ENCODE peak calls at places on chromosomes 5 and 9, in seven cellular contexts. Q is CD14-positive monocyte, O is left ventricle myocardium inferior, B is AG04449, E is type B pancreatic cell, C is esophagus squamous epithelium, M is suprapubic skin. F is an unnamed sample.

GRCh38 chr5:103393131-103393754 is 134.7 kb downstream of the MACIR start:
- DNase-seq in E (no peak), B (no peak), M (no peak), Q (no peak), O (peak), C (no peak), F (no peak)

GRCh38 chr5:154473581-154474266 is 4.3 kb downstream of the HAND1 start:
- DNase-seq in C (no peak), E (no peak), O (no peak), M (no peak), B (no peak), Q (no peak), F (no peak)

GRCh38 chr5:179229331-179229761 is 115.9 kb downstream of the ADAMTS2 start:
- DNase-seq in M (peak), O (no peak), B (no peak), E (peak), C (no peak), Q (no peak), F (no peak)

GRCh38 chr9:137656416-137656815 is 37.6 kb downstream of the EHMT1 start:
- DNase-seq in C (no peak), E (no peak), B (no peak), O (peak), M (no peak), Q (no peak), F (no peak)

GRCh38 chr9:126329476-126330275 is 3.0 kb downstream of the MVB12B start:
- DNase-seq in B (no peak), C (no peak), Q (no peak), E (no peak), O (no peak), M (peak), F (no peak)

GRCh38 chr5:68172314-68172713 is 43.2 kb upstream of the PIK3R1 start:
- DNase-seq in O (peak), Q (no peak), C (no peak), E (no peak), B (no peak), M (no peak), F (no peak)

GRCh38 chr5:160799160-160799559 is 52.9 kb downstream of the ATP10B start:
- DNase-seq in Q (peak), B (no peak), M (no peak), E (no peak), C (no peak), O (no peak), F (no peak)

GRCh38 chr5:30994926-30995325 is 198.6 kb upstream of the CDH6 start:
- DNase-seq in E (no peak), Q (no peak), B (no peak), O (no peak), C (no peak), M (no peak), F (no peak)

GRCh38 chr9:89012294-89013042 is 21.2 kb downstream of the S1PR3 start:
- DNase-seq in C (no peak), E (no peak), O (no peak), Q (no peak), M (no peak), B (no peak), F (no peak)

GRCh38 chr5:78717674-78718073 is 69.1 kb upstream of the LHFPL2 start:
- DNase-seq in M (no peak), Q (no peak), C (no peak), O (no peak), E (no peak), B (no peak), F (no peak)

GRCh38 chr5:7348168-7348802 is 47.7 kb upstream of the ADCY2 start:
- DNase-seq in B (no peak), M (no peak), O (no peak), E (no peak), Q (no peak), C (no peak), F (no peak)

GRCh38 chr9:61665829-61666228 is 476.0 kb downstream of the SPATA31A7 start:
- DNase-seq in O (no peak), M (no peak), Q (no peak), C (no peak), E (no peak), B (no peak), F (no peak)

GRCh38 chr9:27664136-27664819 is 91.0 kb upstream of the C9orf72 start:
- DNase-seq in M (no peak), O (no peak), C (no peak), E (no peak), B (no peak), Q (no peak), F (no peak)

GRCh38 chr9:132762896-132763295 is 92.6 kb downstream of the GTF3C4 start:
- DNase-seq in Q (no peak), M (peak), B (no peak), E (peak), C (no peak), O (no peak), F (no peak)

GRCh38 chr5:145347026-145347616 is 488.0 kb downstream of the PRELID2 start:
- DNase-seq in M (no peak), Q (no peak), B (no peak), E (no peak), C (no peak), O (no peak), F (peak)

GRCh38 chr5:50595199-50595598 is 71.2 kb upstream of the PARP8 start:
- DNase-seq in M (no peak), C (no peak), B (peak), E (no peak), Q (no peak), O (no peak), F (no peak)

GRCh38 chr5:110790673-110791072 is 51.9 kb downstream of the SLC25A46 start:
- DNase-seq in Q (no peak), C (no peak), M (no peak), O (no peak), E (no peak), B (peak), F (no peak)

GRCh38 chr9:137678202-137678601 is 59.4 kb downstream of the EHMT1 start:
- DNase-seq in E (no peak), B (no peak), M (no peak), O (no peak), Q (no peak), C (no peak), F (no peak)

GRCh38 chr5:169576181-169576598 is 7.4 kb upstream of the SPDL1 start:
- DNase-seq in E (no peak), M (no peak), Q (no peak), C (no peak), B (peak), O (no peak), F (no peak)

GRCh38 chr5:132293992-132294727 is at the start of gene SLC22A4:
- DNase-seq in E (peak), O (peak), C (peak), Q (peak), B (peak), M (peak), F (peak)

GRCh38 chr9:91214086-91214485 is 147.6 kb downstream of the AUH start:
- DNase-seq in M (no peak), Q (no peak), O (no peak), B (no peak), C (no peak), E (no peak), F (no peak)

GRCh38 chr5:80346055-80346454 is 26.3 kb downstream of the SPZ1 start:
- DNase-seq in M (no peak), C (no peak), E (no peak), O (no peak), Q (no peak), B (no peak), F (peak)

GRCh38 chr9:135602789-135603481 is 36.4 kb downstream of the GLT6D1 start:
- DNase-seq in M (peak), E (no peak), Q (no peak), O (peak), B (no peak), C (no peak), F (peak)

GRCh38 chr9:99249619-99250018 is 27.5 kb downstream of the SEC61B start:
- DNase-seq in E (no peak), B (no peak), C (no peak), O (no peak), M (no peak), Q (no peak), F (no peak)

GRCh38 chr5:176784218-176785165 is 25.9 kb upstream of the UNC5A start:
- DNase-seq in C (no peak), M (no peak), E (no peak), O (no peak), Q (no peak), B (peak), F (peak)

GRCh38 chr5:96321371-96321770 is 111.7 kb downstream of the PCSK1 start:
- DNase-seq in B (no peak), Q (no peak), C (no peak), E (no peak), M (no peak), O (no peak), F (no peak)

GRCh38 chr5:133868946-133869674 is 99.3 kb downstream of the C5orf15 start:
- DNase-seq in O (peak), C (no peak), E (no peak), B (no peak), M (no peak), Q (no peak), F (peak)

GRCh38 chr9:128995791-128996190 is 32.3 kb downstream of the SH3GLB2 start:
- DNase-seq in B (no peak), C (no peak), M (no peak), E (no peak), Q (no peak), O (no peak), F (no peak)

GRCh38 chr5:5327126-5327525 is 95.4 kb upstream of the ICE1 start:
- DNase-seq in O (no peak), M (no peak), C (no peak), E (no peak), Q (no peak), B (no peak), F (no peak)

GRCh38 chr9:110650261-110650660 is 18.3 kb upstream of the MUSK start:
- DNase-seq in B (peak), M (no peak), O (no peak), C (no peak), Q (no peak), E (no peak), F (no peak)

DNA sequence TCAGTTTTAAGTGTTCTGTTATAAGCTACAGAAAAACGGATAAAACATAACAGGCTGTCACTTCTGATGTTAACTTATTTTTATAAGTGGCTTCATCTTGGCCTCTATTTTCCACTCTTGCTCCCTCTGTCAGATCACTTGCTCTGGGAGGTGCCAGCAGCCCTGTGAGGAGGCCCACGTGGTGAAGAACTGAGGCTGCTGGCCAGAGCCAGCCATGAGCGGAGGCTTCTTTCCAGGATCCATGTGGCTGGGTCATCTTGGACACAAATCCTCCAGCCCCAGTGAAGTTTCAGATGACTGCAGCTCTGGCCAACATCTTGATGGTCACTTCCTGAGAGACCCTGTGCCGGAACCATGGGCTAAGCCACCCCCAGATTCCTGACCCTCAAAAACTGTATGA is 7.5 kb upstream of the CMBL start:
- DNase-seq in M (no peak), O (no peak), B (no peak), C (no peak), Q (no peak), E (no peak), F (no peak)
- TF ChIP-seq CTCF in M (no peak), O (no peak), B (no peak), C (no peak), Q (no peak), E (no peak), F (no peak)

GRCh38 chr5:141032626-141033025 is 18.5 kb upstream of the PCDHB1 start:
- DNase-seq in E (no peak), Q (no peak), O (no peak), C (no peak), B (no peak), M (no peak), F (no peak)
- TF ChIP-seq CTCF in E (peak), Q (no peak), O (no peak), C (no peak), B (no peak), M (no peak), F (no peak)

DNA sequence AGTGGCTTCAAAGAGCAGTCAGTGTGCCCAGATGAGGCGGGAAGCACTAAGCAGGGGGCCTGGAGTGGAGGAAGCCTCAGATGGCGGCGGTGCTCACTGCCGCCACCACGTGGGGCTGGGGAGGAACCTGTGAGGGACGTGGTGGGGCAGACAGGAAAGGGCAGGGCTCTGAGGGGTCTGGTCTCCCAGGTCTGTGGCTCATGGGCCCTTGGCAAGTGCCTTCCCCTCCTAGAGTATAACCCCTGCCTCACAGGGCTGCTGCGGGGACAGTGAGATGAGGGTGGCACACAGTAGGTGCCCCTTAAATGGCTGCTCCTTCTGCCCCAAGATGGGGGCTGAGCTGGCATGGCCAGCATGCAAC is 26.6 kb downstream of the NR5A1 start:
- DNase-seq in Q (no peak), C (no peak), B (no peak), E (no peak), O (no peak), M (no peak), F (peak)
- TF ChIP-seq CTCF in Q (peak), C (no peak), B (peak), E (peak), O (peak), M (no peak), F (no peak)

GRCh38 chr9:33498387-33498786 is 24.7 kb upstream of the NOL6 start:
- DNase-seq in E (no peak), O (no peak), Q (no peak), B (no peak), C (no peak), M (no peak), F (no peak)
- TF ChIP-seq CTCF in E (peak), O (peak), Q (peak), B (no peak), C (no peak), M (no peak), F (no peak)

DNA sequence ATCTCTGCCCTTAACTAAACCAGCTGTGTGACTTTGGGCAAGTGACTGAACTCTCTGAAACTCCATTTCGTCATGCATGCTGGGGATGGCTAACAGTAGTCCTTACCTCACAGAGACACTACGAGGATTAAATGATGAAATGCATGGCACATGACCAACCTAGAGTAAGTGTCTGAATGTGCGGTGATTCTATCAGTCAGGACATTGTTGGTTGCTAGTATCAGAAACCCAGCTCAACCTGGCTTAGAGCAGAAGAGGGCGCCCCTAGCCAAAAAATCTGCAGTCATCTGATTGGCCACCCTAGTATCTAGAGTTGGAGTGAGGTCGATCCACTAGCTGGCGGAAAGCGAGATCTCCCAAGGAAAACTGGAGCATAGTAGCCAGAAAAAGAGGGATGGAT is 25.2 kb downstream of the NEURL1B start:
- DNase-seq in M (no peak), C (no peak), B (no peak), E (no peak), Q (no peak), O (no peak), F (no peak)
- TF ChIP-seq CTCF in M (no peak), C (no peak), B (no peak), E (no peak), Q (no peak), O (peak), F (no peak)

DNA sequence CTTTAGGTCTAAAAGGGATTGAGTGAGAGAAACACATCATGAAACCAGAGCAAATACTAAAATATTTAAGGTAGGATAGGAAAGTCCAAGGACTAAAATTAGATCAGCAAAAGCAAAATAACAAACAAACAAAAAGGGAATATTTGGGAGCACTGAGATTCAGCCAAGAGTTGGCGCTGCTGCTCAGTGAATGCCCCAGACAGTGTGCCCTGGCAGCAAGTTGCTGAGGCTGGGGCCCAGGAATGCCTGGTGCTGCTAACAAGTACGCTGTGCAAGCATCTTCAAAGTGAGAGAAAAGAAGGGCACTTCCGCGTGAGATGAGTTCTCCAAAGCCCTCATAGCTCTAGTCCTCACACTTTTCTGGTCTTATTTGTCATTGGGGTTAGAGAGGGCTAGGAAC is 603.3 kb downstream of the EFNA5 start:
- DNase-seq in O (peak), C (no peak), Q (no peak), B (no peak), E (no peak), M (no peak), F (no peak)
- TF ChIP-seq CTCF in O (peak), C (no peak), Q (no peak), B (no peak), E (no peak), M (no peak), F (no peak)

GRCh38 chr5:18276939-18277338 is 642.7 kb downstream of the TAF11L14 start:
- DNase-seq in O (no peak), C (no peak), M (no peak), Q (no peak), E (no peak), B (no peak), F (no peak)

GRCh38 chr5:18285257-18285656 is 651.0 kb downstream of the TAF11L14 start:
- DNase-seq in B (no peak), C (no peak), Q (no peak), M (no peak), O (no peak), E (no peak), F (no peak)

DNA sequence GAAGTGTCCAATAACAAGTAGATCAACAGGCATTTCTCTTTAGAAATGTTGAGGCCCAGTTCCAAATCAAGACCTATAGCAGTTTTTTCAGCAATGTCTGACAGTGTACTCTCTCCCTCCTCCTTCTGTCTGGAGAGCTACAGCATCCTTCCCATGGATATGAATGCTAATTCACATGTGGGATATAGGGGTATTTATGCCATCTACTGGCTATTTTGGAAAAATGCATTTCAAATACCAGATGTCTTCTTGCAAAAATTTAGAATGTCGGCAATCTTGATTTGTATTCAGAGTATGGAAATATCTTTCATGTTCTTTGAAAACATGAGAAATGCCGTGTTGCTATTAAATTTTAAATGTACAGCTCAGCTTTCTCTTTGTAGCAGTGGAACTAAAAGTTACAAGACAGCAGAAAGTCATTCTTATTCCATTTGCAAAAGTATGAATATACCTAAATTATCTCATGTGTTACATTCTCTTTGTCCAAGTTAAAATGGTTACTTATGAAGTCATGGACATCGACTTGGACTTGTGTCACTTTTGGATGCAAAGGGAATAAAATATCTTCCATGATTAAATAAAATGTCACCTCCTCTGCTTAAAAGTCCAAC is 647.8 kb downstream of the TAF11L14 start:
- DNase-seq in C (no peak), Q (no peak), M (no peak), B (peak), E (no peak), O (no peak), F (no peak)
- TF ChIP-seq CTCF in C (no peak), Q (peak), M (no peak), B (peak), E (peak), O (no peak), F (no peak)

GRCh38 chr5:146475190-146475801 is 28.2 kb downstream of the TCERG1 start:
- DNase-seq in E (no peak), C (no peak), O (no peak), Q (no peak), M (no peak), B (no peak), F (no peak)
- TF ChIP-seq CTCF in E (peak), C (no peak), O (no peak), Q (no peak), M (no peak), B (no peak), F (peak)

DNA sequence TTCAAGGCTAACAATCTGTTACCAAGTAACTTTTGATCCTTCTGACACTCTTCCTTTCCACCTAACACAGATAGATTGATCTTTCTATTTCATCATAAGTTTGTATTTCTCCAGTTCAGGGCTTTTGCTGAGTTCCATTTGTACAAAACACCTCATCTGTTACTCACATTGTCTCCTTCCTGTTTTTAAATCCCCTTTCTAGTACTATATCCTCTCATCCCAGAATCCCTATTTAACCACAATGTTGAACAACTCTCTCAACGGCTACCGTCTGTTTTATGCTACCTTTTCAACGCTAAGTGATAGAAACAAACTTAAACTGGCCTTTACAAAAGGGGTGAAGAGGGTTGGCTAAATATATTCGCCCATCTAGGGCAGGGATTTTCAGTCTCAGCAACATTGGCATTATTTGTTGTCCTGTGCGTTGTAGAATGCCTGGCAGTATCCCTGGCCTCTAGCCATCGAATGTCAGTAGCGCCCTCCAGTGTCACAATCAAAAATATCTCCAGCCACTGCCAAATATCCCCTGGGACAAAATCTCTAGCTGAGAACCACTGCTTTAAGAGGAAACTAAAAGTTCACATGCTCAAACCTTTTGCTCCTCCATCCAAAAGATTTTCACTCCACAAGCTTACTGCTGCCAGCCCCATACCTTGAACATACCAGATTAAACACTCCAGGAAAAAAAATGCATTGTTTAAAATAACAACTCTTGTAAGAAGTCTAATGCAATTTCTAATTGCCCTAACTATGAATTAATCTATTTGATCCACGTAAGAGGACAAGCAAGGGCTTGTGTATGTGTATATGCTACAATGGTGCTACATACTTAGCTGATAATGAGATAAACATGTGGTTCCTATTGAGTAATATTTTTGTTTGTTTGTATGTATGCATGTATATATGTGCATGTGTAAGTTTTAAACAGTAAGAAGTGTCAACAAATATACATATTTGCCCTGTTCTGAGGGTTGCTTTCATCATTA is 344.0 kb downstream of the PTPRD start:
- DNase-seq in E (no peak), C (no peak), Q (no peak), O (no peak), M (no peak), B (no peak), F (peak)
- TF ChIP-seq CTCF in E (peak), C (no peak), Q (no peak), O (peak), M (no peak), B (peak), F (no peak)

F was measured in Calu3.